ENCODE peak calls at places on chromosomes 7 and 10, in five cellular contexts. H, N, U, B and L are unnamed samples.

GRCh38 chr7:41745451-41745850 is 42.6 kb upstream of the INHBA start:
- DNase-seq in B (no peak), U (no peak), N (no peak), H (no peak), L (no peak)

GRCh38 chr10:43202657-43203490 is 64.0 kb downstream of the RASGEF1A start:
- DNase-seq in U (peak), N (no peak), B (peak), H (peak), L (peak)

GRCh38 chr7:92260248-92260781 is 14.5 kb downstream of the ANKIB1 start:
- DNase-seq in U (no peak), H (no peak), N (no peak), B (no peak), L (no peak)

GRCh38 chr7:159056722-159057121 is 87.9 kb downstream of the VIPR2 start:
- DNase-seq in N (no peak), B (no peak), H (no peak), U (no peak), L (no peak)

GRCh38 chr10:5944389-5945202 is 32.7 kb downstream of the IL15RA start:
- DNase-seq in H (peak), U (no peak), B (no peak), N (peak), L (no peak)

GRCh38 chr7:152382244-152382643 is 53.6 kb downstream of the KMT2C start:
- DNase-seq in H (no peak), N (no peak), U (no peak), B (no peak), L (no peak)

GRCh38 chr10:132548869-132549268 is 11.3 kb downstream of the INPP5A start:
- DNase-seq in U (no peak), B (no peak), N (no peak), H (no peak), L (no peak)

GRCh38 chr10:125076891-125077643 is 83.3 kb downstream of the CTBP2 start:
- DNase-seq in N (no peak), U (no peak), B (no peak), H (no peak), L (no peak)

GRCh38 chr10:91162495-91163268 is 57.8 kb upstream of the PCGF5 start:
- DNase-seq in B (peak), H (peak), N (peak), U (peak), L (peak)

GRCh38 chr10:619710-620109 is 69.8 kb downstream of the DIP2C start:
- DNase-seq in H (no peak), B (no peak), U (no peak), N (no peak), L (no peak)

GRCh38 chr7:18570890-18571478 is 75.4 kb downstream of the HDAC9 start:
- DNase-seq in U (no peak), B (no peak), N (peak), H (no peak), L (no peak)

GRCh38 chr10:103476046-103476768 is 2.8 kb downstream of the CALHM3 start:
- DNase-seq in N (no peak), H (no peak), B (no peak), U (no peak), L (no peak)

GRCh38 chr10:87658383-87658795 is 1.3 kb upstream of the PAPSS2 start:
- DNase-seq in N (no peak), U (no peak), H (no peak), B (no peak), L (no peak)

GRCh38 chr10:129386415-129387257 is 80.4 kb upstream of the MGMT start:
- DNase-seq in B (no peak), U (no peak), N (no peak), H (no peak), L (no peak)

GRCh38 chr10:132817701-132818211 is 31.8 kb upstream of the NKX6-2 start:
- DNase-seq in H (no peak), B (no peak), N (no peak), U (no peak), L (no peak)

GRCh38 chr7:15123901-15124300 is 221.3 kb upstream of the DGKB start:
- DNase-seq in H (no peak), B (no peak), N (no peak), U (no peak), L (no peak)

GRCh38 chr7:151136515-151136908 is 31.0 kb downstream of the GBX1 start:
- DNase-seq in N (no peak), B (no peak), U (no peak), H (no peak), L (no peak)

GRCh38 chr10:7475046-7475860 is 64.4 kb upstream of the SFMBT2 start:
- DNase-seq in H (peak), B (no peak), U (no peak), N (no peak), L (no peak)
- H3K4me3 ChIP-seq in H (peak), B (no peak), U (no peak), N (no peak), L (no peak)

GRCh38 chr7:32500922-32501341 is 5.6 kb downstream of the AVL9 start:
- DNase-seq in U (no peak), B (no peak), H (no peak), N (peak), L (no peak)
- H3K4me3 ChIP-seq in U (no peak), B (no peak), H (no peak), N (no peak), L (no peak)

DNA sequence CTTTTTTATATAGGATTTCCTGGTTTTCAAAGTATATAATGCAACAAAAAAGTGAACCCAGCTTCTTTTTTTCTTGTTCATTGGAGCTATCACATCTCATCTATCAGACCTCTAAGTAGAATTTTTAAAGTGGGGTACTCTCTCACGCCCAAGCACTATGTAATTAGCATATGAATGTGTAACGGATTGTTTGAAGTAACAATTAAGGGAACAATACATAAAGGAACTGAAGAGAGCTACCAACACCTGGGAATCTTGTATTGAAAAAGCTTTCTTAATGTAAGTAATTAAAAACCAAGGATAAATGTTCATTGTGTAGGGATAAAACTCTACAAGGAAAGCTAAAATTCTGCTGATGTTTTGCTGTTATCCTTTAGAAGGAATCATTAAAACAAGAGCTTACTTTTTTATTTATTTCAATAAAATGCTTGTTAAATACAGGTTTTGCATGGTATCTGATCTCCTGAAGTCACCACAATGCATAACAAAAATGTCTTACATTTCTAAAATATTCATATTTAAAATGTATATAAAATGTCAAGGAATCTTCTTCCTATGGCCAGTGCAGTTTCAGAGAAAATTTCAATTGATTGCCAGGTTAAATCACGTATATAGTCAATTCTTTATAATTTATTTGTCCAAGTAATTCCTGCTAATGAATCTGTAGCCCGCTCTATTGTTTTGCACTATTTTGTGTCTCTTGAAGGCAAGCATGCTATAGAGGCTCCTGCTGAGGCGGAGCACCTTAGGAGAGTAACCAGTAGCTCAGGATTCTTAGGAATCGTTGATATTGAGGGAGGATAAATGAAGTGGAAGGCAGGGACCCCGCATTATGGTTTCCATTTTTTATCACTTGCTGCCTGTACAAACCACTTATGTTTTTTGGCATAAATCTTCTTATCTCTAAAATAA is 51.6 kb downstream of the PTPRZ1 start:
- DNase-seq in B (no peak), U (no peak), H (no peak), N (no peak), L (no peak)
- H3K4me3 ChIP-seq in B (no peak), U (no peak), H (no peak), N (no peak), L (no peak)

DNA sequence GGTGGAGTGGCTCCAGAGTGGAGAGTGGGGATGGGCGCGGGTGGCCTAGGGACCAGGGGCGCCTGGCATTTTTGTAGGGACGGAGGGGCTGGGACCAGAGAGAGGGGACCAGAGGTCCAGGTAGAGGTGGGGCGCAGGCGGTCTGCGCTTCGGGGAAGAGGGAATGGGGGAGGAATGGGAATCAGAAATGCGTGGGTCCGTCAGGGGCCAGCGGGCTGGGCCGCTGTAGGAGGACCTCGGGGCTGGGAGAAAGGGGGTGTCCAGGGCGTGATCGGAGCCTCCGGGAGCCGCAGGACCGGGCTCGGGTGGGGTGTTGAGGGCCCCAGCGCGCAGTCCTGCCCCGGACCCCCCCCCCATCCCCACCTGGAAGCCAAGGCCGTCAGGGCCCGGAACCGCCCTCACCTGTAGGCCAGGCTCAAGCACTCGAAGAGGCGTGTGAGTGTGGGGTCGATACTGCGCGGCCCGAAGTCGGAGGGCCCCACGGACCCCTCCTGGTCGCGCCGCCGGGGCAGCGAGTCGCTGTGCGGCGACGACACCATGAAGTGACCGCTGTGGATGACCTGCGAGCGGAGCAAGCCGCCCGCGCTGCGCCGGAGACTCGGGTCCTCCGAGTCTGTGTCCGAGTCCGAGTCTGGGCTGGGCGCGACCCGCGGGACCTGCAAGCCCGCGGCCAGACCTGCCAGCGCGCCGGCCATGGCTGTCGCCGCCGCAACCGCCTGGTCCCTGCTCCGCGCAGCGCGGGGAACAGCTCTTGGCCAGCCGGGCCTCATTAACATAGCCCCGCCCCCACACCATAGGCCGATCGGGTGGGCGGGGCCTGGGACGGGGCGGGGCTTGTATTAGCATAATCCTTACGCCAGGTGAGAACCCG is at the start of gene MLXIPL:
- DNase-seq in U (peak), H (peak), N (peak), B (peak), L (peak)
- H3K4me3 ChIP-seq in U (peak), H (peak), N (no peak), B (no peak), L (peak)

GRCh38 chr10:2887391-2888070 is 179.8 kb upstream of the PFKP start:
- DNase-seq in U (no peak), B (no peak), N (no peak), H (no peak), L (no peak)

GRCh38 chr10:2890093-2890492 is 177.3 kb upstream of the PFKP start:
- DNase-seq in B (no peak), N (no peak), U (no peak), H (no peak), L (no peak)

GRCh38 chr10:2885956-2886296 is 181.4 kb upstream of the PFKP start:
- DNase-seq in H (no peak), B (no peak), N (no peak), U (no peak), L (no peak)

GRCh38 chr10:2886662-2887061 is 180.7 kb upstream of the PFKP start:
- DNase-seq in U (no peak), B (no peak), H (no peak), N (no peak), L (no peak)

GRCh38 chr10:2888403-2889004 is 178.8 kb upstream of the PFKP start:
- DNase-seq in N (no peak), U (no peak), B (no peak), H (no peak), L (no peak)
- H3K4me3 ChIP-seq in N (no peak), U (no peak), B (no peak), H (no peak), L (no peak)

GRCh38 chr10:46555713-46556514 is 544 bp downstream of the GPRIN2 start:
- DNase-seq in N (no peak), U (no peak), H (peak), B (peak), L (no peak)
- H3K4me3 ChIP-seq in N (no peak), U (no peak), H (peak), B (no peak), L (no peak)

DNA sequence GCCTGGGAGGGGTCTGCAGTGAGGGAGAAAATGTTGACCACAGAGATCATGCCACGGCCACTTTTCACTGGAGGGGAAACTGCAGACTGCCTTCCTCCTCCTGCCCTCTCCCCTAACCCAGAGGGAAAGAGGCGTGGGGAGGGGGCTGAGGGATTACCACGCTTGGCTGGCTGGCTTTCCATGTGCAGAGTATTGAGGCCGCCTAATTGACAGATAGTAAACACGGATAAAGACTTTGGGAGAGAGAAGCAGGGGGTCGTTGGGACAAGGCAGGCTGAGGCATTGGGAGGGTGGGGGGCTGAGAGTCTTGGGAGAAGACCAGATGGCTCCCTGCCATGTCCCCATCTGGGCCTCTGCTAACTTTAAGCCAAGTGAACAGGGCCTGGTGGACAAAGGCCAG is 55.5 kb upstream of the MXI1 start:
- DNase-seq in U (no peak), B (no peak), H (no peak), N (no peak), L (no peak)
- H3K4me3 ChIP-seq in U (no peak), B (no peak), H (no peak), N (no peak), L (no peak)

GRCh38 chr7:84060760-84061261 is 133.8 kb downstream of the SEMA3A start:
- DNase-seq in U (no peak), N (no peak), H (no peak), B (no peak), L (no peak)

GRCh38 chr7:84057576-84057975 is 137.0 kb downstream of the SEMA3A start:
- DNase-seq in N (no peak), H (no peak), U (no peak), B (no peak), L (no peak)

GRCh38 chr7:84060000-84060399 is 134.6 kb downstream of the SEMA3A start:
- DNase-seq in N (no peak), U (no peak), H (no peak), B (no peak), L (no peak)

GRCh38 chr7:84058311-84059076 is 136.1 kb downstream of the SEMA3A start:
- DNase-seq in U (no peak), N (no peak), B (no peak), H (no peak), L (no peak)

DNA sequence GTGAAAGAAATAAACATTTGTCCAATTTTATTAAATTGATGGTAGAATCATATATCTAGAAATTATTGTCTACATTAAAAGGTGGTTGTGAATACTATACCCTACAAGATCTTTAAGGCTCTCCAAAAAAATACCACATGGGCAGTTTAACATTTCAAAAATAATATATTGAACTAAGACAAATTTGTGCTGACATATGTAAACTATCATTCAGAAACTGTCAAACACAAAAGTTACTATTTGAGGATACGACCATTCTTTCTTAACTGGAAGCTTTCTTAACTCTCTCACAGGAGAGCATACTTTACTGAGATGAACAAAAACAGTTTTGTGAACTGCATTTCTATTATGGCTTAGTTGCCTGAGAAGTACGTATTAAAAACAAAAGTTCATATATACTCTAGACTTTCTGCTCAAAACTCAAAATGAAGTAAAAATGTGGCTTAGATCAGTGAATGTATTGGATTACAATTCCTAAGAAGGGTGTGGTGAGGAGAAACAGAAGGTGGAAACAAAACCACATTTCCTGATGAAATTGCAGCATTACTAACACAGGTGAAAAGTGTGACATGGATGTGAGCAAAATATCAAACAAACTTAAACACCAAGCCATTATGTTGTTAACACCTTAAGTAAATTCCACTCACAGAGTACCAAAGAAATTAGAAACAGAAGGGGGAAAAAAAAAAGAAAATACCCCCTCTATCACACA is 138.5 kb downstream of the SEMA3A start:
- DNase-seq in B (no peak), U (no peak), N (no peak), H (no peak), L (no peak)
- H3K4me3 ChIP-seq in B (no peak), U (no peak), N (no peak), H (no peak), L (no peak)

DNA sequence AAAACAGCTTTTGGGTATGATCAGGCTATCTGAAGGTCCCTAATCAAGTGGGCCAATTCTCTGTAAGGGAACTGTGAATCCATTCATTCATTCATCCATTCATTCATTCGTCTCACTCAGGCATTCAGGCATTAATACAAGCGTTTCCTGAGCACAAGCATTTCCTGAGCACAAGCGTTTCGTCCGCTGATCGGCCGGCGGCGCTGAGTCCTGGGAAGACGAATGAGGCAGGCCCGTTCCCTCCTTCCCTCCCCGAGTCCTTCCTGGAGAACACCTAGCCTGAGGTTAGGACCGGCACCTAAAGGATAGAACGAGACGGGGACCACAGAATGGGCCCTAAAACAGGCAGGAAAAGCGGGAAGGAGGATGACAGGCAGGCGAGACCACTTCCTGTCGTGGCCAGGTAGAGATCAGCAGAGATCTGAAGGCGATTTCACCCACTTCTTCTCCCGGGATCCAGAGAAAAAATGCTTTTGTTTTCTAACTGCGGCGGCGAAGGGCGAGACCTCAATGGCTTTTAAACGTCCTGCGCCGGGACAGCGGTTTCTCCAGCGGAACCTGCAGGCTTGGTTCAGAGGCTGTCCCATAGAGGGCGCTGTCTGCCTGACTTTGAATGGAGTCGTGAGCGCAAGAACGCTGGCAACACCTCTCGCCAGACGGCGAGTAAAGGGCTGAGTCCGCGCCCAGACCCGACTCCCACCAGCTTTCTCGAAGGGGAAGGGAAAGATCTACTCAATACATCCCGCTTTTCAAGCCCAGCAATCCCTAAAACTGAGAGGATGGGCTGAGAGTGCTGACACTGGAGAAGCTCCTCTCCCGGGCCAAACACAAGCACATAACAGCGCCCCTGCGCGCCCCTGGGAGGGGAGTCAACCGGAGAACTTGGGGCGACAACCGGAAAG is 2.9 kb upstream of the HMX3 start:
- DNase-seq in N (peak), U (peak), B (peak), H (peak), L (peak)
- H3K4me3 ChIP-seq in N (peak), U (peak), B (peak), H (peak), L (peak)

GRCh38 chr7:99929730-99930053 is 272 bp upstream of the GJC3 start:
- DNase-seq in U (no peak), H (no peak), B (no peak), N (no peak), L (no peak)
- H3K4me3 ChIP-seq in U (no peak), H (peak), B (peak), N (peak), L (no peak)